ENCODE peak calls at places on chromosomes 13 and 19, in seven cellular contexts. S, J, A, H, E, C and P are unnamed samples.

GRCh38 chr13:36685912-36686311 is 12.1 kb downstream of the SERTM1 start:
- DNase-seq in S (peak), J (no peak), A (no peak), H (no peak), E (peak), C (no peak), P (peak)

GRCh38 chr19:47305309-47305751 is 4.3 kb upstream of the C5AR1 start:
- DNase-seq in S (peak), J (peak), A (peak), H (peak), E (peak), C (peak), P (no peak)

GRCh38 chr13:72205773-72206172 is 338.8 kb upstream of the DACH1 start:
- DNase-seq in S (no peak), J (no peak), A (no peak), H (no peak), E (no peak), C (no peak), P (no peak)

GRCh38 chr13:60627071-60627686 is 230.2 kb downstream of the TDRD3 start:
- DNase-seq in S (peak), J (no peak), A (no peak), H (peak), E (no peak), C (no peak), P (no peak)

GRCh38 chr19:46574533-46574932 is 26.6 kb upstream of the CALM3 start:
- DNase-seq in S (peak), J (no peak), A (no peak), H (no peak), E (no peak), C (no peak), P (no peak)

GRCh38 chr19:49894879-49895565 is 1.7 kb downstream of the IL4I1 start:
- DNase-seq in S (no peak), J (no peak), A (no peak), H (no peak), E (no peak), C (no peak), P (no peak)

GRCh38 chr19:9932835-9933234 is 3.5 kb downstream of the OLFM2 start:
- DNase-seq in S (no peak), J (no peak), A (no peak), H (no peak), E (no peak), C (no peak), P (no peak)

GRCh38 chr19:47134533-47134932 is 3.9 kb downstream of the SAE1 start:
- DNase-seq in S (no peak), J (no peak), A (no peak), H (no peak), E (no peak), C (no peak), P (no peak)

GRCh38 chr19:13511947-13512346 is 5.7 kb upstream of the CACNA1A start:
- DNase-seq in S (no peak), J (no peak), A (no peak), H (no peak), E (no peak), C (no peak), P (no peak)

GRCh38 chr13:63541336-63541735 is 2125.7 kb upstream of the PCDH20 start:
- DNase-seq in S (peak), J (no peak), A (no peak), H (no peak), E (no peak), C (no peak), P (no peak)

GRCh38 chr13:31912641-31913401 is 118.8 kb upstream of the FRY start:
- DNase-seq in S (no peak), J (no peak), A (no peak), H (no peak), E (no peak), C (no peak), P (no peak)

GRCh38 chr13:26983533-26984315 is 187.9 kb downstream of the USP12 start:
- DNase-seq in S (no peak), J (no peak), A (no peak), H (no peak), E (no peak), C (no peak), P (no peak)

GRCh38 chr19:1324792-1325567 is 39.3 kb downstream of the EFNA2 start:
- DNase-seq in S (peak), J (no peak), A (peak), H (peak), E (peak), C (peak), P (no peak)

GRCh38 chr19:15397236-15397635 is 17.6 kb upstream of the AKAP8 start:
- DNase-seq in S (no peak), J (no peak), A (no peak), H (no peak), E (no peak), C (no peak), P (no peak)

GRCh38 chr13:60591348-60591747 is 194.3 kb downstream of the TDRD3 start:
- DNase-seq in S (peak), J (no peak), A (no peak), H (no peak), E (no peak), C (no peak), P (peak)

GRCh38 chr19:14441041-14441938 is 8.2 kb downstream of the PKN1 start:
- DNase-seq in S (no peak), J (no peak), A (no peak), H (no peak), E (no peak), C (no peak), P (no peak)

GRCh38 chr13:114074671-114075315 is 57.6 kb downstream of the RASA3 start:
- DNase-seq in S (no peak), J (peak), A (no peak), H (no peak), E (peak), C (peak), P (no peak)

GRCh38 chr13:113322043-113322461 is 25.0 kb downstream of the LAMP1 start:
- DNase-seq in S (no peak), J (no peak), A (no peak), H (no peak), E (no peak), C (no peak), P (no peak)

GRCh38 chr13:33757713-33758112 is 60.2 kb upstream of the RFC3 start:
- DNase-seq in S (no peak), J (no peak), A (no peak), H (no peak), E (no peak), C (no peak), P (no peak)

GRCh38 chr13:33763021-33763420 is 54.9 kb upstream of the RFC3 start:
- DNase-seq in S (no peak), J (no peak), A (no peak), H (no peak), E (no peak), C (no peak), P (no peak)

GRCh38 chr13:33764716-33765115 is 53.2 kb upstream of the RFC3 start:
- DNase-seq in S (no peak), J (no peak), A (no peak), H (no peak), E (no peak), C (no peak), P (peak)

GRCh38 chr13:33758113-33758512 is 59.8 kb upstream of the RFC3 start:
- DNase-seq in S (no peak), J (no peak), A (no peak), H (no peak), E (no peak), C (no peak), P (no peak)

DNA sequence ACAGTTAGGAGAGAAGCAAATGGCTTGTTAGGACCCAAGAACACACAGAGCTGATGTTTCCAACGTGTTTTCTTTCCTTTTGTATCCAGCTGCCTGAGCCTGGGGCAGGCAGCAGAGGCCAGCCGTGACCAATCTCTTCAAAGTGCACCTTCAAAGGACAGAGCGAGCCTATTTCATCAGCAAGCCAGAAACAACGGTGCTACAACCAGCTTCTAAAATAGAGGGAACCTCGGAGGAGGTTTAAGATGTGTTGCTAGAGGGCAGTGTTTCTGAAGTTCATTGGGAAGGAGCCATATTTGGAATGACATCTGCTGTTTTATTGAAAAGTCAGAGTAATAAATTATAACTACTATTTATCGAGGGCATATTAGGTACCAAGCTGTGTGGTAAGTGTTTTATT is 56.2 kb upstream of the RFC3 start:
- DNase-seq in S (peak), J (no peak), A (no peak), H (no peak), E (no peak), C (no peak), P (no peak)
- H3K27ac ChIP-seq in S (no peak), J (no peak), A (no peak), H (no peak), E (no peak), C (no peak), P (no peak)

GRCh38 chr19:8530061-8530679 is 16.2 kb upstream of the ZNF414 start:
- DNase-seq in S (no peak), J (no peak), A (no peak), H (no peak), E (no peak), C (no peak), P (no peak)

GRCh38 chr19:8528500-8528899 is 14.5 kb upstream of the ZNF414 start:
- DNase-seq in S (peak), J (no peak), A (no peak), H (no peak), E (no peak), C (no peak), P (no peak)

GRCh38 chr19:8529369-8530006 is 15.5 kb upstream of the ZNF414 start:
- DNase-seq in S (no peak), J (no peak), A (no peak), H (no peak), E (no peak), C (no peak), P (no peak)

GRCh38 chr19:8525401-8525684 is 11.4 kb upstream of the ZNF414 start:
- DNase-seq in S (no peak), J (no peak), A (no peak), H (no peak), E (no peak), C (no peak), P (no peak)

GRCh38 chr19:8526345-8527062 is 12.5 kb upstream of the ZNF414 start:
- DNase-seq in S (peak), J (peak), A (peak), H (peak), E (peak), C (peak), P (peak)
- H3K27ac ChIP-seq in S (peak), J (peak), A (peak), H (peak), E (peak), C (peak), P (peak)

DNA sequence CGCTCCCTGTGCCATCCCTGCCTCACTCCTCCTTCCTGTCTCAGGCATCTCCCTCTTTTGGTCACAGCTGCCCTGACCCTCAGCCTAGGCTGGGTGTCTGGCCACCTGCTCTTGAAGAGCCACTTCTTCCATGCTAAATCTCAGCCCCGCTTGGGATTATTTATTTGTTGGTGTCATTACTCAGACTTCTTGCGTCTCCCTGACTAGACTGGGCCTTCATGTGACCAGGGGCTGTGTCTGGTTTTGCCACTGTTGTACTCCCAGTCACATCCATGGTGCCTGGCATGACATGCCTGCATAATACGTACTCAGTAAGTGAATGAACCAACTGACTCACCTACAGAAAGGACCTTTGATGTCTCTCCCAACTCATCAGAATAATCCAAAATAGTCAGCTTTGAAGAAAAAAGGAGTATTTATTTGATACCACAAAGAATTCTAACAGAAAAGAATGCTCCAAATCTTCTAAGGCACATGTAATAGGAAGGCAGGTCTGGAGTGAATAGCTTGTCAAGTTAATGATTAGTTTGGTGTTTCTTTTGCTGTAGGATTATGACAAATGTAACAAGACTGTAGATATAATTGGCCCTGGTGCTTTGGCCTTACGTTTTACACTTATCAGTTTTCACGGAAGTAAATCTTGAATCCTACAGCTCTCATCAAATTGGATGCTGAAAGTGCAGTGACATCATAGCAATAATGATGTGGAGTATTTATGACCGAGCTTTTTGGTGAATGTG is 84.0 kb downstream of the ALOX5AP start:
- DNase-seq in S (no peak), J (no peak), A (no peak), H (no peak), E (no peak), C (no peak), P (no peak)
- H3K27ac ChIP-seq in S (no peak), J (no peak), A (no peak), H (no peak), E (peak), C (no peak), P (peak)

GRCh38 chr19:17026706-17027427 is at the start of gene CPAMD8:
- DNase-seq in S (no peak), J (no peak), A (no peak), H (peak), E (no peak), C (no peak), P (no peak)
- H3K27ac ChIP-seq in S (no peak), J (no peak), A (no peak), H (no peak), E (no peak), C (no peak), P (no peak)

GRCh38 chr13:53110181-53110580 is 81.6 kb downstream of the OLFM4 start:
- DNase-seq in S (no peak), J (no peak), A (no peak), H (no peak), E (no peak), C (no peak), P (no peak)

GRCh38 chr13:53112522-53112921 is 83.9 kb downstream of the OLFM4 start:
- DNase-seq in S (no peak), J (no peak), A (no peak), H (no peak), E (no peak), C (no peak), P (no peak)

GRCh38 chr13:53105477-53105876 is 76.9 kb downstream of the OLFM4 start:
- DNase-seq in S (no peak), J (no peak), A (no peak), H (no peak), E (no peak), C (no peak), P (no peak)

GRCh38 chr13:53105881-53106280 is 77.3 kb downstream of the OLFM4 start:
- DNase-seq in S (no peak), J (no peak), A (no peak), H (no peak), E (no peak), C (no peak), P (no peak)

GRCh38 chr13:53110614-53111013 is 82.0 kb downstream of the OLFM4 start:
- DNase-seq in S (no peak), J (no peak), A (no peak), H (no peak), E (no peak), C (no peak), P (no peak)
- H3K27ac ChIP-seq in S (no peak), J (no peak), A (no peak), H (no peak), E (no peak), C (no peak), P (no peak)

GRCh38 chr13:50140742-50141659 is 125.8 kb downstream of the KCNRG start:
- DNase-seq in S (no peak), J (no peak), A (no peak), H (no peak), E (no peak), C (no peak), P (no peak)
- H3K27ac ChIP-seq in S (peak), J (no peak), A (no peak), H (no peak), E (no peak), C (no peak), P (no peak)